ENCODE peak calls at places on chromosomes 5 and 9, in eight cellular contexts. One of them, this sample, is unnamed.

GRCh38 chr5:42949348-42950090 is 90.6 kb downstream of the ANXA2R start:
- DNase-seq in fibroblast of pulmonary artery: peak
- DNase-seq in upper lobe of left lung: peak
- DNase-seq in GM06990: peak
- DNase-seq in epithelial cell of esophagus: peak
- DNase-seq in breast epithelium: no peak
- DNase-seq in RWPE1: no peak
- DNase-seq in AG10803: peak
- DNase-seq in this sample: no peak

GRCh38 chr5:107068782-107069181 is 602.0 kb downstream of the EFNA5 start:
- DNase-seq in GM06990: no peak
- DNase-seq in RWPE1: no peak
- DNase-seq in breast epithelium: no peak
- DNase-seq in epithelial cell of esophagus: no peak
- DNase-seq in AG10803: no peak
- DNase-seq in upper lobe of left lung: no peak
- DNase-seq in fibroblast of pulmonary artery: no peak
- DNase-seq in this sample: no peak

GRCh38 chr9:136543830-136544548 is 1.9 kb downstream of the NOTCH1 start:
- DNase-seq in epithelial cell of esophagus: no peak
- DNase-seq in breast epithelium: no peak
- DNase-seq in AG10803: no peak
- DNase-seq in RWPE1: no peak
- DNase-seq in fibroblast of pulmonary artery: no peak
- DNase-seq in GM06990: no peak
- DNase-seq in upper lobe of left lung: no peak
- DNase-seq in this sample: no peak

GRCh38 chr5:111227226-111227782 is 3.1 kb downstream of the CAMK4 start:
- DNase-seq in RWPE1: no peak
- DNase-seq in AG10803: no peak
- DNase-seq in upper lobe of left lung: no peak
- DNase-seq in breast epithelium: no peak
- DNase-seq in GM06990: peak
- DNase-seq in fibroblast of pulmonary artery: no peak
- DNase-seq in epithelial cell of esophagus: no peak
- DNase-seq in this sample: no peak

GRCh38 chr5:62376064-62376463 is 27.6 kb downstream of the DIMT1 start:
- DNase-seq in AG10803: no peak
- DNase-seq in breast epithelium: no peak
- DNase-seq in fibroblast of pulmonary artery: no peak
- DNase-seq in upper lobe of left lung: no peak
- DNase-seq in epithelial cell of esophagus: peak
- DNase-seq in GM06990: no peak
- DNase-seq in RWPE1: peak
- DNase-seq in this sample: no peak

GRCh38 chr5:132327278-132327959 is 33.2 kb downstream of the SLC22A4 start:
- DNase-seq in breast epithelium: no peak
- DNase-seq in GM06990: no peak
- DNase-seq in upper lobe of left lung: no peak
- DNase-seq in RWPE1: no peak
- DNase-seq in fibroblast of pulmonary artery: peak
- DNase-seq in epithelial cell of esophagus: no peak
- DNase-seq in AG10803: peak
- DNase-seq in this sample: no peak

GRCh38 chr5:56359809-56360685 is 126.9 kb upstream of the ANKRD55 start:
- DNase-seq in GM06990: no peak
- DNase-seq in RWPE1: no peak
- DNase-seq in AG10803: peak
- DNase-seq in fibroblast of pulmonary artery: no peak
- DNase-seq in upper lobe of left lung: no peak
- DNase-seq in breast epithelium: no peak
- DNase-seq in epithelial cell of esophagus: no peak
- DNase-seq in this sample: no peak

GRCh38 chr9:70121818-70122436 is 78.3 kb downstream of the MAMDC2 start:
- DNase-seq in fibroblast of pulmonary artery: no peak
- DNase-seq in GM06990: no peak
- DNase-seq in AG10803: peak
- DNase-seq in upper lobe of left lung: no peak
- DNase-seq in epithelial cell of esophagus: peak
- DNase-seq in breast epithelium: no peak
- DNase-seq in RWPE1: no peak
- DNase-seq in this sample: no peak

GRCh38 chr5:151570512-151571269 is 20.4 kb downstream of the FAT2 start:
- DNase-seq in AG10803: no peak
- DNase-seq in fibroblast of pulmonary artery: no peak
- DNase-seq in upper lobe of left lung: no peak
- DNase-seq in breast epithelium: no peak
- DNase-seq in GM06990: no peak
- DNase-seq in epithelial cell of esophagus: peak
- DNase-seq in RWPE1: peak
- DNase-seq in this sample: no peak

GRCh38 chr9:122444366-122444765 is 33.4 kb downstream of the OR1J1 start:
- DNase-seq in breast epithelium: no peak
- DNase-seq in fibroblast of pulmonary artery: peak
- DNase-seq in epithelial cell of esophagus: no peak
- DNase-seq in upper lobe of left lung: no peak
- DNase-seq in GM06990: no peak
- DNase-seq in RWPE1: no peak
- DNase-seq in AG10803: peak
- DNase-seq in this sample: no peak

GRCh38 chr5:124546643-124547042 is 199.8 kb downstream of the ZNF608 start:
- DNase-seq in fibroblast of pulmonary artery: peak
- DNase-seq in RWPE1: peak
- DNase-seq in upper lobe of left lung: no peak
- DNase-seq in GM06990: no peak
- DNase-seq in epithelial cell of esophagus: peak
- DNase-seq in AG10803: no peak
- DNase-seq in breast epithelium: no peak
- DNase-seq in this sample: no peak

GRCh38 chr9:84419203-84419602 is 78.6 kb upstream of the SLC28A3 start:
- DNase-seq in fibroblast of pulmonary artery: peak
- DNase-seq in breast epithelium: no peak
- DNase-seq in AG10803: no peak
- DNase-seq in upper lobe of left lung: no peak
- DNase-seq in epithelial cell of esophagus: no peak
- DNase-seq in GM06990: no peak
- DNase-seq in RWPE1: no peak
- DNase-seq in this sample: no peak

GRCh38 chr9:136174779-136175744 is 29.9 kb downstream of the LHX3 start:
- DNase-seq in RWPE1: no peak
- DNase-seq in fibroblast of pulmonary artery: no peak
- DNase-seq in GM06990: no peak
- DNase-seq in upper lobe of left lung: no peak
- DNase-seq in epithelial cell of esophagus: no peak
- DNase-seq in AG10803: no peak
- DNase-seq in breast epithelium: no peak
- DNase-seq in this sample: no peak

GRCh38 chr5:149141224-149141956 is at the start of gene ABLIM3:
- DNase-seq in epithelial cell of esophagus: peak
- DNase-seq in breast epithelium: peak
- DNase-seq in AG10803: peak
- DNase-seq in fibroblast of pulmonary artery: peak
- DNase-seq in RWPE1: peak
- DNase-seq in upper lobe of left lung: peak
- DNase-seq in GM06990: peak
- DNase-seq in this sample: peak

GRCh38 chr5:131005963-131006684 is 158.9 kb downstream of the HINT1 start:
- DNase-seq in RWPE1: no peak
- DNase-seq in upper lobe of left lung: no peak
- DNase-seq in fibroblast of pulmonary artery: no peak
- DNase-seq in GM06990: no peak
- DNase-seq in epithelial cell of esophagus: no peak
- DNase-seq in breast epithelium: no peak
- DNase-seq in AG10803: peak
- DNase-seq in this sample: no peak

GRCh38 chr9:22203371-22204138 is 194.4 kb upstream of the CDKN2B start:
- DNase-seq in epithelial cell of esophagus: peak
- DNase-seq in AG10803: peak
- DNase-seq in fibroblast of pulmonary artery: peak
- DNase-seq in breast epithelium: no peak
- DNase-seq in RWPE1: no peak
- DNase-seq in upper lobe of left lung: no peak
- DNase-seq in GM06990: no peak
- DNase-seq in this sample: no peak
- TF ChIP-seq CTCF in epithelial cell of esophagus: no peak
- TF ChIP-seq CTCF in AG10803: no peak
- TF ChIP-seq CTCF in fibroblast of pulmonary artery: no peak
- TF ChIP-seq CTCF in breast epithelium: no peak
- TF ChIP-seq CTCF in RWPE1: no peak
- TF ChIP-seq CTCF in upper lobe of left lung: no peak
- TF ChIP-seq CTCF in GM06990: no peak
- TF ChIP-seq CTCF in this sample: no peak

GRCh38 chr5:163563880-163564279 is 58.5 kb downstream of the MAT2B start:
- DNase-seq in AG10803: no peak
- DNase-seq in breast epithelium: no peak
- DNase-seq in GM06990: no peak
- DNase-seq in epithelial cell of esophagus: no peak
- DNase-seq in RWPE1: no peak
- DNase-seq in upper lobe of left lung: no peak
- DNase-seq in fibroblast of pulmonary artery: no peak
- DNase-seq in this sample: no peak

GRCh38 chr5:163563112-163563511 is 57.7 kb downstream of the MAT2B start:
- DNase-seq in fibroblast of pulmonary artery: no peak
- DNase-seq in epithelial cell of esophagus: no peak
- DNase-seq in RWPE1: no peak
- DNase-seq in AG10803: no peak
- DNase-seq in GM06990: no peak
- DNase-seq in upper lobe of left lung: no peak
- DNase-seq in breast epithelium: no peak
- DNase-seq in this sample: no peak

GRCh38 chr5:163565931-163566608 is 60.7 kb downstream of the MAT2B start:
- DNase-seq in breast epithelium: no peak
- DNase-seq in fibroblast of pulmonary artery: peak
- DNase-seq in RWPE1: peak
- DNase-seq in epithelial cell of esophagus: peak
- DNase-seq in GM06990: peak
- DNase-seq in upper lobe of left lung: peak
- DNase-seq in AG10803: peak
- DNase-seq in this sample: no peak

GRCh38 chr5:163565492-163565891 is 60.1 kb downstream of the MAT2B start:
- DNase-seq in RWPE1: no peak
- DNase-seq in epithelial cell of esophagus: peak
- DNase-seq in breast epithelium: no peak
- DNase-seq in AG10803: no peak
- DNase-seq in GM06990: no peak
- DNase-seq in upper lobe of left lung: no peak
- DNase-seq in fibroblast of pulmonary artery: peak
- DNase-seq in this sample: no peak

GRCh38 chr5:163564321-163564924 is 59.0 kb downstream of the MAT2B start:
- DNase-seq in breast epithelium: no peak
- DNase-seq in upper lobe of left lung: peak
- DNase-seq in RWPE1: peak
- DNase-seq in fibroblast of pulmonary artery: peak
- DNase-seq in GM06990: peak
- DNase-seq in AG10803: peak
- DNase-seq in epithelial cell of esophagus: peak
- DNase-seq in this sample: no peak
- TF ChIP-seq CTCF in breast epithelium: peak
- TF ChIP-seq CTCF in upper lobe of left lung: peak
- TF ChIP-seq CTCF in RWPE1: peak
- TF ChIP-seq CTCF in fibroblast of pulmonary artery: peak
- TF ChIP-seq CTCF in GM06990: peak
- TF ChIP-seq CTCF in AG10803: peak
- TF ChIP-seq CTCF in epithelial cell of esophagus: peak
- TF ChIP-seq CTCF in this sample: peak

GRCh38 chr9:17520264-17521058 is 58.4 kb upstream of the SH3GL2 start:
- DNase-seq in upper lobe of left lung: no peak
- DNase-seq in breast epithelium: no peak
- DNase-seq in RWPE1: no peak
- DNase-seq in AG10803: no peak
- DNase-seq in GM06990: no peak
- DNase-seq in fibroblast of pulmonary artery: no peak
- DNase-seq in epithelial cell of esophagus: no peak
- DNase-seq in this sample: no peak

GRCh38 chr9:17519761-17520160 is 59.1 kb upstream of the SH3GL2 start:
- DNase-seq in breast epithelium: no peak
- DNase-seq in epithelial cell of esophagus: no peak
- DNase-seq in RWPE1: no peak
- DNase-seq in GM06990: no peak
- DNase-seq in fibroblast of pulmonary artery: peak
- DNase-seq in AG10803: no peak
- DNase-seq in upper lobe of left lung: no peak
- DNase-seq in this sample: no peak

DNA sequence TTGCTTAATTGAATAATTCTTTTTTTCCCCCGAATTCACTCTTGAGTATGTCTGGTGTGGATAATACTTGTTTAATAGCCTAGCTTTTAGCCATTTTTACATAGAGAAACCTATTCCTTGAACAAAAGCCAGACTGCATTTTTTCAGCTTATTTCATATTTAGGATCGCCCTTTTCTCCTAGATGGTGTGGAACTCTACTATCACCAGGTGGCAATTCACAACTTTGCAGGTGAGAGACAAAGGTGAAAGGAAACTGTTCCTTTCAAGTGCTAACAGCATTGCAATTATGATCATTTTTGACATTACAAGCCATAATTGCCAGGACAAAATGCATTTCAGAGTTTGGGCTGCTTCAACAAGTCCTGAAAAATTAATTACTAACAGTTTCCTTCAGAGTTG is 57.4 kb upstream of the SH3GL2 start:
- DNase-seq in fibroblast of pulmonary artery: no peak
- DNase-seq in breast epithelium: no peak
- DNase-seq in epithelial cell of esophagus: no peak
- DNase-seq in AG10803: no peak
- DNase-seq in RWPE1: no peak
- DNase-seq in GM06990: no peak
- DNase-seq in upper lobe of left lung: no peak
- DNase-seq in this sample: no peak
- TF ChIP-seq CTCF in fibroblast of pulmonary artery: no peak
- TF ChIP-seq CTCF in breast epithelium: no peak
- TF ChIP-seq CTCF in epithelial cell of esophagus: peak
- TF ChIP-seq CTCF in AG10803: no peak
- TF ChIP-seq CTCF in RWPE1: no peak
- TF ChIP-seq CTCF in GM06990: no peak
- TF ChIP-seq CTCF in upper lobe of left lung: no peak
- TF ChIP-seq CTCF in this sample: no peak

GRCh38 chr5:126422994-126423788 is at the start of gene GRAMD2B:
- DNase-seq in RWPE1: peak
- DNase-seq in AG10803: peak
- DNase-seq in epithelial cell of esophagus: peak
- DNase-seq in GM06990: peak
- DNase-seq in upper lobe of left lung: peak
- DNase-seq in fibroblast of pulmonary artery: peak
- DNase-seq in breast epithelium: peak
- DNase-seq in this sample: peak
- TF ChIP-seq CTCF in RWPE1: no peak
- TF ChIP-seq CTCF in AG10803: no peak
- TF ChIP-seq CTCF in epithelial cell of esophagus: no peak
- TF ChIP-seq CTCF in GM06990: no peak
- TF ChIP-seq CTCF in upper lobe of left lung: no peak
- TF ChIP-seq CTCF in fibroblast of pulmonary artery: no peak
- TF ChIP-seq CTCF in breast epithelium: no peak
- TF ChIP-seq CTCF in this sample: no peak

DNA sequence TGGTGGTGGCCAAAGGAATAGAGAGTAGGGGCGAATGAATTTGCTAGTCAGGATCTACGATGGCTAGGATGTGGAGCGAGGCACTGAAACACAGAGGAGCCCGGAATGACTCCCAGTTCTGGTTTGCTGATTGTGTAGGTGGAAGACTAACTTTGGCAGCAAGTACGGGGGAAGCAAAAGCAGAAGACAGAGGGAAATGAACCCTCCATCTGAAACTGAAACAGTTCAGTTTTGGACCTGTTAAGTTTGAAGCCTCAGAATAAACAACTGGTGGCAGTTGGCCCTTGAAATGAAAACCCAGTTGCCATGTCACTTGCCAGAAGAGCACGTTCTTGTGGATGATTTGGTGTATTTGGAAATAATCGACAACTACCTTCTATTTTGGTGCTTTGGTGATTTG is 15.4 kb upstream of the SMIM15 start:
- DNase-seq in AG10803: no peak
- DNase-seq in RWPE1: no peak
- DNase-seq in GM06990: no peak
- DNase-seq in fibroblast of pulmonary artery: no peak
- DNase-seq in upper lobe of left lung: no peak
- DNase-seq in epithelial cell of esophagus: no peak
- DNase-seq in breast epithelium: no peak
- DNase-seq in this sample: no peak
- TF ChIP-seq CTCF in AG10803: no peak
- TF ChIP-seq CTCF in RWPE1: no peak
- TF ChIP-seq CTCF in GM06990: no peak
- TF ChIP-seq CTCF in fibroblast of pulmonary artery: no peak
- TF ChIP-seq CTCF in upper lobe of left lung: no peak
- TF ChIP-seq CTCF in epithelial cell of esophagus: no peak
- TF ChIP-seq CTCF in breast epithelium: no peak
- TF ChIP-seq CTCF in this sample: no peak